ENCODE peak calls at places on chromosomes 11 and 22, in five cellular contexts. One of them, this sample, is unnamed. For H3K9me2 and H3K79me2, the result is how much of the 10 kb centered on the place peaks cover.

GRCh38 chr11:74384641-74385040 is 13.6 kb downstream of the PGM2L1 start:
- DNase-seq in OCI-LY7: no peak
- DNase-seq in SK-N-SH: no peak
- DNase-seq in GM23248: no peak
- DNase-seq in hepatocyte: no peak
- DNase-seq in this sample: no peak

GRCh38 chr11:113193894-113194293 is 120.5 kb upstream of the TTC12 start:
- DNase-seq in OCI-LY7: no peak
- DNase-seq in GM23248: no peak
- DNase-seq in hepatocyte: no peak
- DNase-seq in SK-N-SH: peak
- DNase-seq in this sample: no peak

GRCh38 chr22:23113067-23113846 is 28.5 kb downstream of the RSPH14 start:
- DNase-seq in OCI-LY7: peak
- DNase-seq in SK-N-SH: peak
- DNase-seq in GM23248: no peak
- DNase-seq in hepatocyte: peak
- DNase-seq in this sample: peak

GRCh38 chr22:50531546-50532352 is 1.9 kb upstream of the TYMP start:
- DNase-seq in OCI-LY7: peak
- DNase-seq in GM23248: peak
- DNase-seq in SK-N-SH: peak
- DNase-seq in hepatocyte: peak
- DNase-seq in this sample: peak

GRCh38 chr22:50489363-50490243 is 2.9 kb downstream of the MIOX start:
- DNase-seq in OCI-LY7: no peak
- DNase-seq in hepatocyte: no peak
- DNase-seq in GM23248: no peak
- DNase-seq in SK-N-SH: no peak
- DNase-seq in this sample: no peak

GRCh38 chr11:134610116-134610910 is 198.3 kb upstream of the B3GAT1 start:
- DNase-seq in OCI-LY7: no peak
- DNase-seq in GM23248: no peak
- DNase-seq in SK-N-SH: no peak
- DNase-seq in hepatocyte: no peak
- DNase-seq in this sample: no peak

GRCh38 chr11:129211397-129211796 is 19.3 kb upstream of the ARHGAP32 start:
- DNase-seq in SK-N-SH: no peak
- DNase-seq in hepatocyte: no peak
- DNase-seq in GM23248: no peak
- DNase-seq in OCI-LY7: no peak
- DNase-seq in this sample: no peak

GRCh38 chr11:70018816-70019215 is 59.3 kb upstream of the ANO1 start:
- DNase-seq in hepatocyte: no peak
- DNase-seq in OCI-LY7: no peak
- DNase-seq in GM23248: no peak
- DNase-seq in SK-N-SH: no peak
- DNase-seq in this sample: no peak

GRCh38 chr11:103327721-103328120 is 218.5 kb downstream of the DYNC2H1 start:
- DNase-seq in OCI-LY7: no peak
- DNase-seq in SK-N-SH: no peak
- DNase-seq in hepatocyte: no peak
- DNase-seq in GM23248: no peak
- DNase-seq in this sample: no peak

GRCh38 chr11:132894598-132894997 is 637.7 kb downstream of the OPCML start:
- DNase-seq in SK-N-SH: no peak
- DNase-seq in GM23248: no peak
- DNase-seq in OCI-LY7: no peak
- DNase-seq in hepatocyte: peak
- DNase-seq in this sample: no peak

GRCh38 chr11:132895340-132895739 is 637.0 kb downstream of the OPCML start:
- DNase-seq in OCI-LY7: no peak
- DNase-seq in SK-N-SH: no peak
- DNase-seq in GM23248: peak
- DNase-seq in hepatocyte: peak
- DNase-seq in this sample: no peak

GRCh38 chr11:132901638-132902610 is 630.4 kb downstream of the OPCML start:
- DNase-seq in SK-N-SH: no peak
- DNase-seq in OCI-LY7: no peak
- DNase-seq in GM23248: peak
- DNase-seq in hepatocyte: no peak
- DNase-seq in this sample: no peak

GRCh38 chr11:132898021-132898420 is 634.3 kb downstream of the OPCML start:
- DNase-seq in GM23248: no peak
- DNase-seq in OCI-LY7: no peak
- DNase-seq in hepatocyte: no peak
- DNase-seq in SK-N-SH: no peak
- DNase-seq in this sample: no peak
- H3K9me2 ChIP-seq in GM23248: under half
- H3K9me2 ChIP-seq in OCI-LY7: under half
- H3K9me2 ChIP-seq in hepatocyte: under half
- H3K9me2 ChIP-seq in SK-N-SH: under half
- H3K9me2 ChIP-seq in this sample: under half

DNA sequence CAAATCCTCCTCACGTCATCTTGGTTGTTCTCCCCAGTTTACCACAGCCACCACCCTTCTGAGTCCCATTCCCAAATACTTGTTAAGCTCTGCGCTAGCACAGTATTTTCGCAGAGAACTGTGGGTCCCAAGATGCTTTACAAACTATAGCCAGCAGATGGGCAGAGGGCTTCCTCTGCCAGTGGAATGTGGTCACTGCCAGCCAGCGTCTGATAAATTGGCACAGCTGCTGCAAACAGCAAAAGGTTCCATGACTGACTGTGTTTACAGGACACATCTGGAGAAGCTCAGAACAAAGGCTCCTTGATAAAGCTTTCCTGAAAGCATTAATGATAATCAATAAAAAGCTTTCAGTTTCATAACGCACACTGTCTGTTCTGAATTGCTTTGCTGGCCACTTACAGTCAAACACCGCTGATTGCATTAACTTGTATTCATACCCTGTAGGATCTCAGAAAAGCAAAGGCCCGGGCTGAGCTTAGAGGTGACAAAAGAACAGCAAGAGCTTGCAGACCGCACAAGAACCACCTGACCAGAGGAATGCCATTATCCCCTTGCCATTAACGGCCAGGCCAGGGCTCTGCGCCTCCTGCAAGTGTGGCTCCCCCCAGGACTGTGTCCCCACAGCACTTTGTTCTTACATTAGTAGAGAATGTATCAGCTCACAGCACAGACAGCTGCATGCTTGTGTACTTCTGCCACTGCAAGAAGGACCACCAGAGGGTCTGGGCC is 120.6 kb downstream of the MICAL3 start:
- DNase-seq in GM23248: no peak
- DNase-seq in OCI-LY7: no peak
- DNase-seq in SK-N-SH: peak
- DNase-seq in hepatocyte: no peak
- DNase-seq in this sample: no peak
- H3K79me2 ChIP-seq in GM23248: half or more
- H3K79me2 ChIP-seq in OCI-LY7: under half
- H3K79me2 ChIP-seq in SK-N-SH: under half
- H3K79me2 ChIP-seq in hepatocyte: under half
- H3K79me2 ChIP-seq in this sample: half or more

DNA sequence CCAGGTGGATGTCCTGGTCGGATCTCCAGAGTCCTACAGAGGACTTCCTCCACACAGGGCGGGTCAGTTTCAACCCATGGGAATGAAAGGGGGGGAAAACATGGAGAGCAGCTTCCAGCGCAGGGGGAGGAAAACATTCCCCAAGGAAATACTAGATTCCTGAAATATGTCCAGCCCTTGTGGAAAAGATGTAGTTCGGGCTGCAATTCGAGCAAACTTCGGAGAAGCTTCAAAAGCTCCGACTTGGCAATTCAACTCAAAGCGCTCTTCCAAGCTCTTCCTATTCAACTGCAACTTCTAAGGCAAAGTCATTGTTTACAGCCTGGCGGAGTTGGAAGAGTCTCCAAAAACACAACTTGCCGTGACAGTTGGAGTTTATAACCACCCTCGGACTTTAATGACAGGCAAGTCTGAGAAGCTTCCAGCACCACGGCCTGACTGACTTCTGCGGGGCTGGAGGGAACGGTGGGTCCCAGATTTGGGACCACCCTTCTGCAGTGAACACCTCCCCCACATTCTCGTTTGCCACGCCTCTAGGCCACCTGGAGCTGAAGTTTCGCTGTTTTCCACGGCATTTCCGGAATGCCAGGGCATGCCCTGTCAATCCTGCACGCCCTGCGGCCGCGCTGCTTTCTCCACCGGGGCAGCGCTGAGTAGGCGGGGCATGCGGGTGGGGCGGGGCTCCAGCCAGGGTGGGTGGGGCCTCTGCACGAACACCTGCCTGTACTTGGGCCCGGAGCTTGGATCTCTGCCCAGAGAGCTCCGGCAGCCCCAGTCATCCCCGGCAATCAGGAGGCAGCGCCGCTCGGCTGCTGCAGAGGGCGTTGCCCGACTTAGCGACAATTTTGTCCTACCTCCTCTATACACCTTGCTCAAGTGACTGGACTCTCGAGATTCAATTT is 49.0 kb upstream of the BIRC3 start:
- DNase-seq in OCI-LY7: peak
- DNase-seq in SK-N-SH: peak
- DNase-seq in hepatocyte: peak
- DNase-seq in GM23248: peak
- DNase-seq in this sample: peak
- H3K4me3 ChIP-seq in OCI-LY7: peak
- H3K4me3 ChIP-seq in SK-N-SH: peak
- H3K4me3 ChIP-seq in hepatocyte: no peak
- H3K4me3 ChIP-seq in GM23248: peak
- H3K4me3 ChIP-seq in this sample: no peak

DNA sequence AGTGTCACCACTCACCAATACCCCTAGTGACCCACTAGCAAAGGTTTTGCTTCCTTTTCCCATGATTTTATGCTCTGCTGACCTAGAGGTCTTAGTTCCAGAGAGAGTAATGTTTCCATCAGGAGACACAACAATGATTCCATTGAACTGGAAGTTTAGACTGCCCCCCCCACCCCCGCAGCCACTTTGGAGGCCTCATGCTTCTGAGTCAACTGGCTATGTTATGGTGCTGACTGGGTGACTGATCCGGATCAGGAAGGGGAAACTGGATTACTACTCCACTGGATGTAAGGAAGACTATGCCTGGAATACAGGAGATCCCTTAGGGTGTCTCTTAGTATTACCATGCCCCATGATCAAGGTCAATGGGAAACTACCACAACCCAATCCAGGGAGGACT is 633.6 kb downstream of the OPCML start:
- DNase-seq in hepatocyte: no peak
- DNase-seq in GM23248: no peak
- DNase-seq in OCI-LY7: no peak
- DNase-seq in SK-N-SH: no peak
- DNase-seq in this sample: no peak
- H3K9me2 ChIP-seq in hepatocyte: under half
- H3K9me2 ChIP-seq in GM23248: under half
- H3K9me2 ChIP-seq in OCI-LY7: under half
- H3K9me2 ChIP-seq in SK-N-SH: under half
- H3K9me2 ChIP-seq in this sample: under half

GRCh38 chr11:12793506-12793905 is 119.3 kb downstream of the TEAD1 start:
- DNase-seq in OCI-LY7: no peak
- DNase-seq in SK-N-SH: no peak
- DNase-seq in hepatocyte: no peak
- DNase-seq in GM23248: no peak
- DNase-seq in this sample: no peak
- H3K79me2 ChIP-seq in OCI-LY7: under half
- H3K79me2 ChIP-seq in SK-N-SH: half or more
- H3K79me2 ChIP-seq in hepatocyte: half or more
- H3K79me2 ChIP-seq in GM23248: half or more
- H3K79me2 ChIP-seq in this sample: under half